ENCODE peak calls at places on chromosomes 3 and 15, in nine cellular contexts. Z, E, J, T, C, B, H, A and S are unnamed samples.

GRCh38 chr15:41024141-41024540 is 70.9 kb downstream of the CHAC1 start:
- DNase-seq in Z (no peak), E (no peak), J (no peak), T (no peak), C (no peak), B (peak), H (no peak), A (no peak), S (no peak)

GRCh38 chr3:54211097-54211496 is 88.7 kb downstream of the CACNA2D3 start:
- DNase-seq in Z (no peak), E (peak), J (no peak), T (no peak), C (no peak), B (peak), H (no peak), A (no peak), S (no peak)

GRCh38 chr3:119352235-119352634 is 58.1 kb downstream of the ARHGAP31 start:
- DNase-seq in Z (no peak), E (no peak), J (no peak), T (peak), C (no peak), B (peak), H (no peak), A (no peak), S (peak)

GRCh38 chr15:101613130-101614000 is 38.8 kb downstream of the TM2D3 start:
- DNase-seq in Z (no peak), E (peak), J (peak), T (no peak), C (peak), B (peak), H (no peak), A (peak), S (no peak)

GRCh38 chr3:134004841-134005240 is 24.9 kb downstream of the SLCO2A1 start:
- DNase-seq in Z (peak), E (no peak), J (no peak), T (no peak), C (no peak), B (no peak), H (no peak), A (no peak), S (no peak)

GRCh38 chr3:4825572-4826236 is 153.5 kb upstream of the BHLHE40 start:
- DNase-seq in Z (peak), E (no peak), J (no peak), T (no peak), C (no peak), B (no peak), H (no peak), A (peak), S (peak)

GRCh38 chr3:171679011-171679492 is 131.2 kb downstream of the PLD1 start:
- DNase-seq in Z (no peak), E (no peak), J (no peak), T (no peak), C (no peak), B (no peak), H (no peak), A (peak), S (no peak)

GRCh38 chr3:105715372-105715771 is 153.4 kb downstream of the CBLB start:
- DNase-seq in Z (peak), E (no peak), J (no peak), T (no peak), C (no peak), B (peak), H (no peak), A (no peak), S (no peak)

GRCh38 chr3:157428957-157429356 is 7.7 kb upstream of the PTX3 start:
- DNase-seq in Z (no peak), E (no peak), J (no peak), T (no peak), C (no peak), B (no peak), H (no peak), A (no peak), S (no peak)

GRCh38 chr3:14305321-14305720 is 97.1 kb upstream of the SLC6A6 start:
- DNase-seq in Z (no peak), E (no peak), J (no peak), T (no peak), C (no peak), B (peak), H (no peak), A (no peak), S (no peak)

GRCh38 chr3:187807086-187807862 is 62.0 kb upstream of the BCL6 start:
- DNase-seq in Z (no peak), E (no peak), J (no peak), T (no peak), C (no peak), B (peak), H (no peak), A (no peak), S (no peak)

GRCh38 chr3:119380697-119381096 is 82.7 kb downstream of the TMEM39A start:
- DNase-seq in Z (no peak), E (peak), J (no peak), T (no peak), C (no peak), B (peak), H (no peak), A (peak), S (no peak)

GRCh38 chr15:44633603-44634002 is 29.9 kb downstream of the SPG11 start:
- DNase-seq in Z (peak), E (no peak), J (no peak), T (no peak), C (no peak), B (peak), H (no peak), A (no peak), S (no peak)

GRCh38 chr3:130918328-130918727 is 24.4 kb downstream of the ATP2C1 start:
- DNase-seq in Z (no peak), E (no peak), J (no peak), T (no peak), C (no peak), B (peak), H (no peak), A (no peak), S (no peak)

GRCh38 chr15:88661041-88661765 is 22.4 kb downstream of the ISG20 start:
- DNase-seq in Z (no peak), E (no peak), J (no peak), T (no peak), C (no peak), B (no peak), H (no peak), A (no peak), S (no peak)

GRCh38 chr3:25344609-25345008 is 83.5 kb upstream of the RARB start:
- DNase-seq in Z (no peak), E (no peak), J (no peak), T (no peak), C (no peak), B (no peak), H (no peak), A (no peak), S (no peak)

GRCh38 chr15:77025066-77025435 is 30.1 kb downstream of the PSTPIP1 start:
- DNase-seq in Z (no peak), E (no peak), J (no peak), T (no peak), C (no peak), B (no peak), H (no peak), A (no peak), S (no peak)

GRCh38 chr15:57213783-57214366 is 162.4 kb upstream of the CGNL1 start:
- DNase-seq in Z (peak), E (peak), J (no peak), T (no peak), C (no peak), B (peak), H (peak), A (no peak), S (no peak)

GRCh38 chr3:175573226-175573625 is 714.1 kb downstream of the NAALADL2 start:
- DNase-seq in Z (no peak), E (no peak), J (no peak), T (no peak), C (no peak), B (no peak), H (no peak), A (no peak), S (no peak)

GRCh38 chr15:92901053-92901761 is 1.1 kb downstream of the CHD2 start:
- DNase-seq in Z (peak), E (no peak), J (no peak), T (no peak), C (no peak), B (no peak), H (peak), A (no peak), S (no peak)

GRCh38 chr15:63826513-63826912 is 7.2 kb downstream of the HERC1 start:
- DNase-seq in Z (no peak), E (no peak), J (no peak), T (no peak), C (no peak), B (peak), H (no peak), A (no peak), S (peak)

GRCh38 chr3:3693593-3693992 is 105.6 kb upstream of the LRRN1 start:
- DNase-seq in Z (no peak), E (no peak), J (no peak), T (no peak), C (no peak), B (no peak), H (no peak), A (no peak), S (no peak)

GRCh38 chr3:128320551-128321340 is 145.9 kb downstream of the DNAJB8 start:
- DNase-seq in Z (no peak), E (no peak), J (peak), T (no peak), C (peak), B (no peak), H (no peak), A (no peak), S (no peak)

GRCh38 chr15:25059698-25060471 is 105.1 kb downstream of the SNRPN start:
- DNase-seq in Z (no peak), E (no peak), J (peak), T (no peak), C (peak), B (no peak), H (no peak), A (no peak), S (no peak)

GRCh38 chr3:124664804-124665203 is 65.4 kb upstream of the UMPS start:
- DNase-seq in Z (no peak), E (no peak), J (no peak), T (no peak), C (no peak), B (no peak), H (no peak), A (peak), S (no peak)

GRCh38 chr15:91490211-91490610 is 363.3 kb upstream of the SLCO3A1 start:
- DNase-seq in Z (no peak), E (no peak), J (no peak), T (no peak), C (no peak), B (no peak), H (no peak), A (no peak), S (no peak)

GRCh38 chr3:52299815-52300611 is 12.4 kb downstream of the GLYCTK start:
- DNase-seq in Z (peak), E (no peak), J (no peak), T (no peak), C (peak), B (peak), H (no peak), A (peak), S (no peak)

GRCh38 chr3:10717756-10718155 is 98.3 kb upstream of the SLC6A11 start:
- DNase-seq in Z (no peak), E (no peak), J (no peak), T (no peak), C (peak), B (no peak), H (no peak), A (no peak), S (no peak)

GRCh38 chr15:78315686-78316085 is 16.3 kb upstream of the SKIC8 start:
- DNase-seq in Z (no peak), E (no peak), J (no peak), T (no peak), C (no peak), B (peak), H (no peak), A (no peak), S (no peak)

GRCh38 chr3:4979401-4980228 is at the start of gene BHLHE40:
- DNase-seq in Z (no peak), E (peak), J (peak), T (no peak), C (no peak), B (no peak), H (no peak), A (no peak), S (no peak)

GRCh38 chr3:172856766-172857742 is 106.5 kb downstream of the ECT2 start:
- DNase-seq in Z (peak), E (no peak), J (no peak), T (no peak), C (peak), B (no peak), H (no peak), A (no peak), S (no peak)

GRCh38 chr3:126216416-126216815 is 36.0 kb upstream of the ALDH1L1 start:
- DNase-seq in Z (peak), E (no peak), J (no peak), T (no peak), C (no peak), B (peak), H (no peak), A (no peak), S (no peak)

GRCh38 chr15:39535466-39535865 is 45.4 kb upstream of the THBS1 start:
- DNase-seq in Z (no peak), E (no peak), J (no peak), T (no peak), C (no peak), B (no peak), H (no peak), A (no peak), S (no peak)

GRCh38 chr15:26449296-26449695 is 323.6 kb downstream of the GABRB3 start:
- DNase-seq in Z (no peak), E (no peak), J (no peak), T (no peak), C (no peak), B (no peak), H (no peak), A (no peak), S (no peak)

GRCh38 chr15:80856400-80856799 is 77.2 kb downstream of the CEMIP start:
- DNase-seq in Z (no peak), E (no peak), J (no peak), T (no peak), C (no peak), B (no peak), H (no peak), A (no peak), S (no peak)

GRCh38 chr15:98684441-98684840 is 36.1 kb downstream of the IGF1R start:
- DNase-seq in Z (no peak), E (no peak), J (no peak), T (no peak), C (no peak), B (peak), H (no peak), A (no peak), S (no peak)

GRCh38 chr15:60854858-60855568 is 374.1 kb downstream of the RORA start:
- DNase-seq in Z (no peak), E (no peak), J (no peak), T (no peak), C (no peak), B (peak), H (no peak), A (no peak), S (no peak)